ENCODE peak calls at places on chromosomes 7 and 10, in nine cellular contexts. I, L, C, T, O, F, H, B and N are unnamed samples. For H3K9me3 and H3K4me1, the result is how much of the 10 kb centered on the place peaks cover.

GRCh38 chr7:8155836-8156235 is 106.1 kb downstream of the ICA1 start:
- DNase-seq in O (no peak), C (no peak), F (no peak), H (no peak), B (no peak), L (no peak), I (no peak), T (no peak), N (no peak)

GRCh38 chr7:35694161-35694783 is 663 bp downstream of the HERPUD2 start:
- DNase-seq in O (no peak), H (no peak), T (no peak), B (no peak), C (no peak), F (no peak), I (peak), L (no peak), N (no peak)

GRCh38 chr7:22875475-22875874 is 52.8 kb upstream of the TOMM7 start:
- DNase-seq in H (no peak), T (no peak), C (no peak), O (no peak), F (no peak), L (no peak), B (no peak), I (no peak), N (no peak)

GRCh38 chr7:151088856-151089699 is 2.8 kb downstream of the AGAP3 start:
- DNase-seq in H (peak), F (no peak), O (no peak), I (peak), L (peak), T (peak), C (no peak), B (peak), N (peak)

GRCh38 chr7:38502848-38503247 is 128.3 kb downstream of the AMPH start:
- DNase-seq in H (no peak), F (no peak), L (no peak), B (no peak), O (no peak), T (no peak), C (no peak), I (no peak), N (no peak)

GRCh38 chr7:1532456-1533254 is 2.2 kb downstream of the MAFK start:
- DNase-seq in B (peak), H (peak), C (peak), T (peak), F (peak), L (peak), I (peak), O (peak), N (peak)

GRCh38 chr7:5692112-5692844 is 89.2 kb downstream of the RNF216 start:
- DNase-seq in I (peak), H (peak), B (peak), O (peak), C (no peak), F (peak), T (peak), L (peak), N (peak)

GRCh38 chr10:125006188-125006680 is 64.3 kb downstream of the ZRANB1 start:
- DNase-seq in C (no peak), H (no peak), T (no peak), F (no peak), B (no peak), I (peak), O (no peak), L (no peak), N (peak)

GRCh38 chr10:52486840-52487611 is 172.9 kb downstream of the DKK1 start:
- DNase-seq in L (no peak), C (no peak), F (peak), B (no peak), T (no peak), H (no peak), I (peak), O (no peak), N (no peak)

GRCh38 chr10:22002531-22003110 is 909 bp downstream of the DNAJC1 start:
- DNase-seq in B (no peak), H (no peak), F (peak), T (no peak), I (peak), L (no peak), C (peak), O (no peak), N (no peak)

GRCh38 chr10:117007080-117007479 is 2.1 kb upstream of the SHTN1 start:
- DNase-seq in F (peak), T (no peak), H (no peak), L (no peak), B (no peak), I (peak), C (no peak), O (no peak), N (no peak)

GRCh38 chr10:32169556-32169955 is 113.3 kb upstream of the KIF5B start:
- DNase-seq in I (no peak), L (peak), F (no peak), T (no peak), H (no peak), O (no peak), B (no peak), C (no peak), N (no peak)

GRCh38 chr10:111077715-111078504 is 1.1 kb downstream of the ADRA2A start:
- DNase-seq in L (no peak), C (no peak), B (peak), I (no peak), O (no peak), T (no peak), F (no peak), H (no peak), N (no peak)

GRCh38 chr10:108244443-108245228 is 1080.1 kb upstream of the SORCS1 start:
- DNase-seq in C (no peak), O (no peak), L (no peak), H (no peak), B (peak), T (no peak), I (no peak), F (no peak), N (peak)

GRCh38 chr10:52308251-52309031 is 5.6 kb upstream of the DKK1 start:
- DNase-seq in C (no peak), T (peak), O (no peak), I (peak), L (peak), B (no peak), F (peak), H (peak), N (peak)

DNA sequence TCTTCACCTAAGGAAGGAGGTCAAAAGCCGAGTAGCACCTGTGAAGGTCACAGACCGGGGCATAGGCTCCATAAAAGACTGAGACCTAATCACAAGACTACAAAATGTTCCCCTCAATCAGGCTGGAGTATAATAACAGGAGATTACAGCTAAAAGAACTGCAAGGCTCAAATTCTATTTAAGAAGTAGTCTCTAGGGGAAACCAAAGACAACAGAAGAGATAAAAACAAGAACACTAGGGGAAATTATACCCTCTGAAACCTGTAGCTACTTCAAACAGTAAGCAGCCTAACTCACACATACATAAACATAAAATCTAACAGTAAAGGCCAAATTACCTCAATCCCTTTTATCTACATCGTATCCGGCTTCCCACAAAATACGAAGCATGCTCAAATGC is 38.3 kb downstream of the LMBR1 start:
- DNase-seq in T (no peak), H (no peak), I (no peak), B (no peak), F (no peak), O (no peak), C (no peak), L (no peak), N (no peak)
- H3K9me3 ChIP-seq in T (under half), H (under half), I (under half), B (under half), F (under half), O (under half), C (under half), L (under half), N (under half)

GRCh38 chr7:92563345-92563744 is 26.8 kb downstream of the FAM133B start:
- DNase-seq in T (no peak), L (no peak), I (no peak), H (no peak), C (no peak), F (no peak), B (no peak), O (no peak), N (no peak)

GRCh38 chr7:92560602-92561001 is 29.6 kb downstream of the FAM133B start:
- DNase-seq in F (no peak), H (no peak), C (no peak), L (no peak), O (no peak), B (no peak), I (peak), T (no peak), N (no peak)

GRCh38 chr7:92557249-92557648 is 28.7 kb downstream of the RBM48 start:
- DNase-seq in T (no peak), F (no peak), O (no peak), C (no peak), L (no peak), I (no peak), H (no peak), B (no peak), N (no peak)

DNA sequence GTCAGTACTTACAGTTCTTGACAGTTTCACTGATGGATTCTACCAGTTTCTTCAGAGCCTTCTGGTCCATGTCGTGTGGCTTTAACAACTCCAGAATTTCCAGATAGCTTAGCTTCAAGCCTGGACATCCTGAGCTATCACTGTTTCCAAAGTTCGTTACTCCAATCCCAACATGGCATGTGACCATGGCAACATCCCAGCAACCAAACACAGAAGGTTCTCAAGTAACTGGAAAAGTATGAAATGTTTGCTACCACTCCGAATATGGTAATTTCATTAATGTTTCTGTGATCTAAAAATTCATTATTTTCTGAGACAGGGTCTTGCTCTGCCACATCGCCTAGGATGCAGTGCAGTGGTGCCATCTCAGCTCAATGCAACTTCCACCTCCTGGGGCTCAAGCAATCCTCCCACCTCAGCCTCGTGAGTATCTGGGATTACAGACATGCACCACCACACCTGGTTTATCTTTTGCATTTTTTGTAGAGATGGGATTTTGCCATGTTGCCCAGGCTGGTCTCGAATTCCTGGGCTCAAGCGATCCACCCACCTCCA is 29.3 kb downstream of the RBM48 start:
- DNase-seq in I (no peak), T (no peak), F (no peak), C (no peak), L (no peak), B (no peak), O (no peak), H (no peak), N (no peak)
- H3K4me1 ChIP-seq in I (under half), T (under half), F (under half), C (under half), L (under half), B (under half), O (under half), H (under half), N (under half)

GRCh38 chr10:87921934-87922688 is 58.7 kb downstream of the PTEN start:
- DNase-seq in C (no peak), B (no peak), T (no peak), L (no peak), H (no peak), O (no peak), F (no peak), I (no peak), N (no peak)

GRCh38 chr10:87918254-87918859 is 54.9 kb downstream of the PTEN start:
- DNase-seq in T (no peak), C (no peak), O (no peak), L (no peak), H (no peak), F (no peak), B (no peak), I (no peak), N (no peak)

GRCh38 chr10:87923233-87923632 is 59.8 kb downstream of the PTEN start:
- DNase-seq in O (no peak), B (no peak), H (no peak), C (no peak), T (no peak), L (no peak), I (no peak), F (no peak), N (no peak)

GRCh38 chr10:87916515-87916914 is 53.1 kb downstream of the PTEN start:
- DNase-seq in F (no peak), T (no peak), H (no peak), L (no peak), O (no peak), I (no peak), B (no peak), C (no peak), N (no peak)

DNA sequence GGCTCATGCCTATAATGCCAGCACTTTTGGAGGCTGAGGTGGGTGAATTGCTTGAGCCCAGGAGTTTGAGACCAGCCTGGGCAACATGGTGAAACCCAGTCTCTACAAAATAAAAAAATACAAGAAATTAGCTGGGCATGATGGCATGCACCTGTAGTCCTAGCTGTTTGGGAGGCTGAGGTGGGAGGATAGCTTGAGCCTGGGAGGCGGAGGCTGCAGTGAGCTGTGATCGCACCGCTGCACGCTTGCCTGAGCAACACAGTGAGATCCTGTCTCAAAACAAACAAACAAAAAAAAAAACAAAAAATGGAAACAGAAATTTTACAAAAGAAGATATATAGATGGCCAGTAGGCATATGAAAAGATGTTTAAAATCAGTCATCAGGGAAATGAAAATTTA is 57.1 kb downstream of the PTEN start:
- DNase-seq in H (no peak), L (no peak), B (no peak), C (no peak), I (no peak), T (no peak), O (no peak), F (no peak), N (no peak)
- H3K9me3 ChIP-seq in H (under half), L (under half), B (under half), C (under half), I (under half), T (under half), O (under half), F (under half), N (under half)

GRCh38 chr10:58641708-58642107 is 129.0 kb downstream of the BICC1 start:
- DNase-seq in O (no peak), F (no peak), B (no peak), C (no peak), H (no peak), L (no peak), I (peak), T (no peak), N (no peak)

GRCh38 chr10:58642283-58642682 is 129.6 kb downstream of the BICC1 start:
- DNase-seq in H (no peak), L (no peak), O (no peak), C (no peak), F (no peak), I (peak), T (no peak), B (no peak), N (no peak)

GRCh38 chr10:58645762-58646161 is 133.1 kb downstream of the BICC1 start:
- DNase-seq in T (no peak), L (no peak), B (no peak), C (no peak), F (no peak), H (no peak), O (no peak), I (no peak), N (no peak)

GRCh38 chr10:58643029-58643428 is 130.4 kb downstream of the BICC1 start:
- DNase-seq in H (no peak), I (no peak), O (no peak), T (no peak), F (no peak), C (no peak), B (no peak), L (no peak), N (no peak)

GRCh38 chr10:58644311-58644710 is 131.6 kb downstream of the BICC1 start:
- DNase-seq in B (no peak), C (no peak), F (no peak), H (no peak), I (no peak), L (no peak), T (no peak), O (no peak), N (no peak)
- H3K4me1 ChIP-seq in B (under half), C (under half), F (half or more), H (under half), I (under half), L (under half), T (under half), O (under half), N (under half)

GRCh38 chr10:62655337-62655994 is 149.1 kb upstream of the ADO start:
- DNase-seq in I (no peak), C (no peak), B (no peak), T (no peak), O (no peak), L (no peak), F (no peak), H (no peak), N (no peak)

GRCh38 chr10:62658516-62658915 is 146.0 kb upstream of the ADO start:
- DNase-seq in H (no peak), T (peak), O (no peak), B (no peak), L (no peak), C (no peak), F (no peak), I (no peak), N (no peak)

GRCh38 chr10:62654966-62655336 is 149.6 kb upstream of the ADO start:
- DNase-seq in F (no peak), O (no peak), L (no peak), C (no peak), I (no peak), H (no peak), T (no peak), B (no peak), N (no peak)

GRCh38 chr10:62661143-62661542 is 143.4 kb upstream of the ADO start:
- DNase-seq in L (no peak), I (no peak), H (no peak), T (no peak), B (no peak), C (no peak), F (no peak), O (no peak), N (no peak)

GRCh38 chr10:62657244-62657835 is 147.2 kb upstream of the ADO start:
- DNase-seq in C (no peak), I (no peak), B (no peak), L (no peak), O (no peak), T (no peak), F (no peak), H (no peak), N (no peak)
- H3K9me3 ChIP-seq in C (under half), I (under half), B (under half), L (under half), O (under half), T (under half), F (under half), H (under half), N (under half)

GRCh38 chr7:42192072-42192471 is 44.9 kb downstream of the GLI3 start:
- DNase-seq in F (no peak), L (no peak), C (no peak), O (no peak), H (no peak), I (no peak), T (no peak), B (no peak), N (no peak)
- H3K4me1 ChIP-seq in F (under half), L (under half), C (under half), O (under half), H (under half), I (under half), T (under half), B (under half), N (under half)